ENCODE peak calls at places on chromosomes 4 and X, in eight cellular contexts. H, F, P, M, G, U, C and D are unnamed samples.

GRCh38 chr4:27721193-27721592 is 860.6 kb downstream of the STIM2 start:
- DNase-seq in P (no peak), C (no peak), U (no peak), G (no peak), F (no peak), M (no peak), H (no peak), D (no peak)

GRCh38 chr4:174406416-174406815 is 115.9 kb downstream of the HPGD start:
- DNase-seq in F (no peak), M (no peak), U (no peak), H (no peak), C (no peak), P (no peak), G (no peak), D (no peak)

GRCh38 chrX:111395132-111395531 is 16.9 kb downstream of the DCX start:
- DNase-seq in M (no peak), U (no peak), H (no peak), G (no peak), C (no peak), P (no peak), F (no peak), D (no peak)

GRCh38 chr4:168648929-168649328 is 152.1 kb downstream of the PALLD start:
- DNase-seq in G (no peak), M (no peak), H (peak), U (peak), C (no peak), F (no peak), P (no peak), D (no peak)

GRCh38 chrX:154529206-154529612 is 13.2 kb upstream of the FAM3A start:
- DNase-seq in H (no peak), U (no peak), F (no peak), M (no peak), G (no peak), P (no peak), C (no peak), D (no peak)

GRCh38 chr4:10803944-10804343 is 119.4 kb upstream of the CLNK start:
- DNase-seq in P (no peak), F (no peak), G (no peak), U (no peak), C (no peak), H (no peak), M (no peak), D (no peak)

GRCh38 chr4:166602068-166602467 is 632.2 kb downstream of the SPOCK3 start:
- DNase-seq in H (no peak), U (no peak), M (no peak), G (no peak), C (no peak), P (no peak), F (no peak), D (no peak)

GRCh38 chrX:868248-868647 is 237.7 kb downstream of the SHOX start:
- DNase-seq in P (no peak), M (no peak), U (no peak), G (no peak), C (no peak), F (no peak), H (no peak), D (no peak)

GRCh38 chr4:183919173-183919572 is 14.1 kb downstream of the STOX2 start:
- DNase-seq in F (no peak), H (no peak), P (no peak), C (no peak), G (no peak), M (no peak), U (no peak), D (no peak)

GRCh38 chr4:8645753-8646124 is 53.2 kb downstream of the CPZ start:
- DNase-seq in F (peak), U (no peak), G (no peak), P (no peak), C (no peak), H (no peak), M (no peak), D (no peak)

GRCh38 chr4:8015512-8015911 is 75.9 kb upstream of the AFAP1 start:
- DNase-seq in F (no peak), U (peak), H (no peak), C (no peak), G (no peak), P (no peak), M (no peak), D (no peak)

GRCh38 chr4:11529625-11530201 is 101.0 kb upstream of the HS3ST1 start:
- DNase-seq in P (no peak), F (no peak), H (peak), G (no peak), M (peak), U (peak), C (no peak), D (no peak)